ENCODE peak calls at places on chromosomes 11 and 22, in seven cellular contexts. S is adrenal gland, P is tibial nerve, L is transverse colon, A is suprapubic skin, B is breast epithelium, F is heart right ventricle. O is an unnamed sample.
A peak's percentile ranks its signal among the peaks of the same experiment; 100 is the strongest.

GRCh38 chr11:59206635-59207034 is 6.1 kb downstream of the MPEG1 start:
- DNase-seq in S (peak; percentile 60), P (peak; percentile 58), L (peak; percentile 59), A (no peak), B (no peak), F (no peak), O (no peak)

GRCh38 chr22:36377022-36377631 is 10.6 kb downstream of the MYH9 start:
- DNase-seq in S (no peak), P (no peak), L (no peak), A (no peak), B (no peak), F (no peak), O (no peak)

GRCh38 chr11:26243426-26243825 is 88.5 kb upstream of the ANO3 start:
- DNase-seq in S (no peak), P (no peak), L (no peak), A (no peak), B (no peak), F (no peak), O (no peak)

GRCh38 chr11:122285021-122285420 is 169.0 kb upstream of the BLID start:
- DNase-seq in S (no peak), P (no peak), L (no peak), A (no peak), B (no peak), F (no peak), O (no peak)

GRCh38 chr22:28029201-28029948 is 110.3 kb upstream of the PITPNB start:
- DNase-seq in S (peak; percentile 69), P (no peak), L (peak; percentile 21), A (no peak), B (peak; percentile 65), F (peak; percentile 49), O (no peak)

GRCh38 chr11:2994336-2994730 is 2.2 kb upstream of the NAP1L4 start:
- DNase-seq in S (no peak), P (no peak), L (no peak), A (peak; percentile 49), B (no peak), F (no peak), O (no peak)

GRCh38 chr22:49324527-49325491 is 502.9 kb downstream of the BRD1 start:
- DNase-seq in S (no peak), P (no peak), L (no peak), A (peak; percentile 62), B (peak; percentile 4), F (no peak), O (peak; percentile 39)

GRCh38 chr11:6667733-6668374 is 12.2 kb upstream of the DCHS1 start:
- DNase-seq in S (no peak), P (no peak), L (no peak), A (no peak), B (no peak), F (no peak), O (no peak)

GRCh38 chr11:76665921-76666351 is 4.6 kb downstream of the LRRC32 start:
- DNase-seq in S (peak; percentile 7), P (no peak), L (peak; percentile 5), A (peak; percentile 64), B (no peak), F (no peak), O (peak; percentile 34)

GRCh38 chr11:707817-708420 is 1.9 kb downstream of the EPS8L2 start:
- DNase-seq in S (no peak), P (no peak), L (no peak), A (no peak), B (no peak), F (no peak), O (no peak)

GRCh38 chr22:41838842-41839618 is 6.1 kb downstream of the SREBF2 start:
- DNase-seq in S (no peak), P (no peak), L (no peak), A (no peak), B (no peak), F (no peak), O (no peak)

GRCh38 chr11:126619516-126619915 is 264.0 kb downstream of the ST3GAL4 start:
- DNase-seq in S (no peak), P (no peak), L (no peak), A (no peak), B (no peak), F (no peak), O (no peak)

GRCh38 chr22:30488121-30488520 is 16.3 kb upstream of the SEC14L3 start:
- DNase-seq in S (no peak), P (no peak), L (no peak), A (no peak), B (no peak), F (no peak), O (no peak)

GRCh38 chr22:44667829-44668189 is 34.2 kb upstream of the PRR5 start:
- DNase-seq in S (no peak), P (no peak), L (peak; percentile 53), A (no peak), B (no peak), F (no peak), O (no peak)

GRCh38 chr11:1060885-1061616 is 13.6 kb upstream of the MUC2 start:
- DNase-seq in S (peak; percentile 69), P (no peak), L (peak; percentile 92), A (peak; percentile 77), B (no peak), F (peak; percentile 15), O (no peak)

GRCh38 chr22:46366327-46366731 is 30.8 kb downstream of the TRMU start:
- DNase-seq in S (no peak), P (no peak), L (no peak), A (no peak), B (no peak), F (no peak), O (peak; percentile 71)

GRCh38 chr11:36394926-36395325 is 98.8 kb downstream of the PRR5L start:
- DNase-seq in S (no peak), P (no peak), L (no peak), A (no peak), B (no peak), F (no peak), O (no peak)

GRCh38 chr11:29755474-29755873 is 261.4 kb downstream of the KCNA4 start:
- DNase-seq in S (no peak), P (no peak), L (no peak), A (no peak), B (no peak), F (no peak), O (no peak)

GRCh38 chr11:125156346-125156745 is 8.2 kb upstream of the PKNOX2 start:
- DNase-seq in S (no peak), P (no peak), L (no peak), A (no peak), B (no peak), F (no peak), O (no peak)

GRCh38 chr11:34910817-34911216 is 5.4 kb downstream of the APIP start:
- DNase-seq in S (no peak), P (no peak), L (no peak), A (no peak), B (no peak), F (no peak), O (no peak)
- TF ChIP-seq CTCF in S (no peak), P (no peak), L (no peak), A (no peak), B (no peak), F (no peak), O (no peak)

GRCh38 chr11:8809605-8810272 is 101.2 kb upstream of the AKIP1 start:
- DNase-seq in S (no peak), P (no peak), L (no peak), A (no peak), B (no peak), F (no peak), O (no peak)

GRCh38 chr11:8810331-8811301 is 100.4 kb upstream of the AKIP1 start:
- DNase-seq in S (peak; percentile 88), P (peak; percentile 57), L (peak; percentile 83), A (peak; percentile 87), B (peak; percentile 79), F (peak; percentile 82), O (peak; percentile 88)

GRCh38 chr11:8807544-8808225 is 103.3 kb upstream of the AKIP1 start:
- DNase-seq in S (peak; percentile 45), P (peak; percentile 30), L (peak; percentile 61), A (no peak), B (no peak), F (no peak), O (no peak)

GRCh38 chr11:8808226-8808585 is 102.8 kb upstream of the AKIP1 start:
- DNase-seq in S (no peak), P (no peak), L (no peak), A (peak; percentile 49), B (no peak), F (no peak), O (no peak)

GRCh38 chr11:8809185-8809584 is 101.8 kb upstream of the AKIP1 start:
- DNase-seq in S (no peak), P (no peak), L (no peak), A (no peak), B (no peak), F (no peak), O (no peak)
- H3K27ac ChIP-seq in S (peak overlapping the region; percentile 86), P (peak overlapping the region; percentile 65), L (peak overlapping the region; percentile 90), A (peak overlapping the region; percentile 92), B (peak overlapping the region; percentile 95), F (peak overlapping the region; percentile 85), O (peak overlapping the region; percentile 82)

GRCh38 chr11:61390161-61390560 is 2.2 kb upstream of the TMEM216 start:
- DNase-seq in S (no peak), P (no peak), L (no peak), A (no peak), B (no peak), F (no peak), O (no peak)

DNA sequence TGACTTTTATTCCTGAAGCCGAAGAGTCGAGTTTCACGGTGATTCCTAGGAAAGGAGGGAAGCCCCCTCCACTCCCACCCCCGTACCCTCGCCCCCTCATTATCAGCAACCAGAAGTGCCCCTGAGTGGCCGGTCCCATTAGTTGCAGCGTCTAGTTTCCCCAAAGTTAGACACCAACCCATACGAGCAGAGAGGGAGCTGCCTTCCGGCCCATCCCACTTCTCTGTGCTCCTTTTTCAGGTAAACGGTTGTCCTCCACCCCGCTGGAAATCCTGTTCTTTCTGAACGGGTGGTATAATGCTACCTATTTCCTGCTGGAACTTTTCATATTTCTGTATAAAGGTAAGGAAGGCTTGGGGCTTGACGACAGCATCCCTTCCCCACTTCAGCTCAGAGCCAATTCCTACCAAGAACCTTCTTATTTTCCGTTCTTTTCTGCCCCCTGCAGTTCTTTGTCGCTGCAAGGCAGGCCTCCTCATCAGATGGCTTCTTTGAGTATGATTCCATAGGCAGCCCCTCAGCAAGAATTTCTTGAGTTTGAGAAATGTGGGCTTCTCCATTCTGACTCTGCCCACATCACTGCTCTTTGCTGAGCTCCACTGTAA is 706 bp downstream of the TMEM216 start:
- DNase-seq in S (no peak), P (no peak), L (no peak), A (no peak), B (no peak), F (no peak), O (no peak)
- TF ChIP-seq CTCF in S (peak; percentile 5), P (no peak), L (no peak), A (no peak), B (no peak), F (no peak), O (no peak)

GRCh38 chr11:7668911-7669310 is 4.4 kb downstream of the CYB5R2 start:
- DNase-seq in S (no peak), P (no peak), L (no peak), A (no peak), B (no peak), F (no peak), O (no peak)

GRCh38 chr11:7666292-7666866 is 6.9 kb downstream of the CYB5R2 start:
- DNase-seq in S (no peak), P (no peak), L (no peak), A (no peak), B (no peak), F (no peak), O (no peak)

GRCh38 chr11:7670631-7671030 is 2.7 kb downstream of the CYB5R2 start:
- DNase-seq in S (no peak), P (no peak), L (no peak), A (no peak), B (no peak), F (no peak), O (no peak)

GRCh38 chr11:7667460-7667859 is 5.8 kb downstream of the CYB5R2 start:
- DNase-seq in S (no peak), P (no peak), L (no peak), A (no peak), B (no peak), F (no peak), O (no peak)

GRCh38 chr11:7668464-7668863 is 4.8 kb downstream of the CYB5R2 start:
- DNase-seq in S (no peak), P (no peak), L (no peak), A (no peak), B (no peak), F (no peak), O (no peak)
- H3K27ac ChIP-seq in S (no peak overlapping the region), P (peak overlapping the region; percentile 46), L (no peak overlapping the region), A (peak overlapping the region; percentile 69), B (no peak overlapping the region), F (no peak overlapping the region), O (no peak overlapping the region)

O was measured in left lung.